ENCODE peak calls at places on chromosome 12, in four cellular contexts. T is Calu3, I is KBM-7, V is GM04504. L is an unnamed sample.

GRCh38 chr12:110934093-110934852 is 13.9 kb upstream of the MYL2 start:
- DNase-seq in V (no peak), I (no peak), T (peak; percentile 22), L (peak; percentile 92)

GRCh38 chr12:94498698-94499097 is 39.0 kb upstream of the CEP83 start:
- DNase-seq in V (no peak), T (no peak), I (no peak), L (no peak)

GRCh38 chr12:107079172-107080011 is 14.0 kb downstream of the CRY1 start:
- DNase-seq in V (peak; percentile 6), T (no peak), I (peak; percentile 42), L (peak; percentile 22)

GRCh38 chr12:10178766-10179165 is at the start of gene TMEM52B:
- DNase-seq in V (no peak), T (no peak), I (no peak), L (no peak)

GRCh38 chr12:1518486-1518762 is 76.0 kb downstream of the FBXL14 start:
- DNase-seq in T (no peak), I (no peak), V (no peak), L (no peak)

GRCh38 chr12:130097342-130097741 is 64.9 kb upstream of the FZD10 start:
- DNase-seq in T (no peak), I (no peak), V (no peak), L (no peak)

GRCh38 chr12:124348659-124349380 is 53.9 kb downstream of the RFLNA start:
- DNase-seq in I (no peak), V (no peak), T (no peak), L (no peak)

GRCh38 chr12:82426081-82426480 is 67.8 kb downstream of the METTL25 start:
- DNase-seq in T (no peak), V (no peak), I (no peak), L (no peak)

GRCh38 chr12:121110211-121110940 is 22.3 kb upstream of the P2RX7 start:
- DNase-seq in T (peak; percentile 72), V (peak; percentile 51), I (peak; percentile 67), L (peak; percentile 54)

GRCh38 chr12:46754550-46754949 is 71.2 kb downstream of the SLC38A4 start:
- DNase-seq in I (no peak), V (no peak), T (no peak), L (no peak)

GRCh38 chr12:102034346-102034745 is 27.4 kb downstream of the WASHC3 start:
- DNase-seq in T (no peak), I (no peak), V (no peak), L (no peak)

GRCh38 chr12:15800278-15800677 is 11.1 kb upstream of the EPS8 start:
- DNase-seq in V (no peak), I (no peak), T (no peak), L (no peak)

GRCh38 chr12:98646165-98646764 is 1.2 kb downstream of the APAF1 start:
- DNase-seq in V (no peak), I (peak; percentile 47), T (no peak), L (peak; percentile 34)

GRCh38 chr12:18888062-18888461 is 150.1 kb downstream of the CAPZA3 start:
- DNase-seq in T (no peak), V (no peak), I (no peak), L (no peak)

GRCh38 chr12:93311827-93312226 is 65.9 kb upstream of the NUDT4 start:
- DNase-seq in T (no peak), I (no peak), V (no peak), L (no peak)

L was measured in SW480.